ENCODE peak calls at places on chromosomes 4 and X, in four cellular contexts. O is IMR-90, B is right lobe of liver, R is lower leg skin. F is an unnamed sample.
A peak's percentile ranks its signal among the peaks of the same experiment; 100 is the strongest.

GRCh38 chr4:183287309-183287659 is 32.8 kb downstream of the CLDN22 start:
- DNase-seq in O (no peak), B (no peak), R (no peak), F (no peak)

GRCh38 chr4:38621004-38621684 is 42.9 kb upstream of the KLF3 start:
- DNase-seq in O (peak; percentile 87), B (no peak), R (no peak), F (no peak)

GRCh38 chr4:82739292-82740190 is 59.1 kb downstream of the SCD5 start:
- DNase-seq in O (peak; percentile 40), B (peak; percentile 85), R (peak; percentile 91), F (peak; percentile 70)

GRCh38 chrX:39196192-39197102 is 395.2 kb downstream of the MID1IP1 start:
- DNase-seq in O (peak; percentile 2), B (no peak), R (no peak), F (peak; percentile 12)

GRCh38 chrX:134949271-134949670 is 41.5 kb upstream of the SMIM10 start:
- DNase-seq in O (peak; percentile 62), B (no peak), R (no peak), F (no peak)

GRCh38 chr4:89316931-89317366 is 9.3 kb upstream of the GPRIN3 start:
- DNase-seq in O (peak; percentile 16), B (no peak), R (no peak), F (no peak)

GRCh38 chr4:22477794-22478182 is 38.1 kb downstream of the ADGRA3 start:
- DNase-seq in O (no peak), B (no peak), R (no peak), F (no peak)

GRCh38 chr4:3522651-3523050 is 9.6 kb downstream of the LRPAP1 start:
- DNase-seq in O (no peak), B (no peak), R (peak; percentile 67), F (no peak)

GRCh38 chr4:126957555-126958440 is 675.0 kb upstream of the INTU start:
- DNase-seq in O (peak; percentile 52), B (no peak), R (no peak), F (no peak)

GRCh38 chr4:89492476-89493110 is 185.0 kb upstream of the GPRIN3 start:
- DNase-seq in O (peak; percentile 92), B (no peak), R (no peak), F (no peak)

GRCh38 chr4:132085105-132085504 is 1064.0 kb upstream of the PCDH10 start:
- DNase-seq in O (no peak), B (no peak), R (no peak), F (no peak)

GRCh38 chrX:135340827-135341226 is 31.5 kb downstream of the ETDC start:
- DNase-seq in O (peak; percentile 65), B (no peak), R (no peak), F (no peak)

GRCh38 chr4:88242144-88242543 is 42.2 kb downstream of the PPM1K start:
- DNase-seq in O (no peak), B (no peak), R (no peak), F (no peak)

GRCh38 chrX:43860646-43861370 is 21.4 kb downstream of the MAOB start:
- DNase-seq in O (peak; percentile 1), B (no peak), R (no peak), F (no peak)

GRCh38 chr4:61828960-61829359 is 628.8 kb downstream of the ADGRL3 start:
- DNase-seq in O (no peak), B (no peak), R (no peak), F (no peak)

GRCh38 chr4:82421796-82422560 is 8.3 kb downstream of the HNRNPDL start:
- DNase-seq in O (no peak), B (no peak), R (no peak), F (no peak)

GRCh38 chr4:21885241-21885640 is 63.3 kb downstream of the KCNIP4 start:
- DNase-seq in O (peak; percentile 42), B (no peak), R (no peak), F (no peak)

GRCh38 chrX:41276661-41277506 is 57.1 kb upstream of the DDX3X start:
- DNase-seq in O (no peak), B (no peak), R (no peak), F (no peak)

GRCh38 chr4:137804906-137805511 is 272.7 kb upstream of the PCDH18 start:
- DNase-seq in O (no peak), B (no peak), R (no peak), F (no peak)

GRCh38 chr4:110411599-110412011 is 64.3 kb upstream of the ENPEP start:
- DNase-seq in O (no peak), B (no peak), R (no peak), F (no peak)

GRCh38 chr4:156829194-156829593 is 142.4 kb downstream of the PDGFC start:
- DNase-seq in O (peak; percentile 29), B (no peak), R (no peak), F (no peak)

GRCh38 chr4:183610613-183611012 is 48.4 kb downstream of the RWDD4 start:
- DNase-seq in O (peak; percentile 25), B (no peak), R (no peak), F (no peak)

GRCh38 chrX:1355131-1355799 is 18.7 kb downstream of the IL3RA start:
- DNase-seq in O (no peak), B (no peak), R (no peak), F (no peak)

GRCh38 chr4:129113919-129114318 is 18.0 kb downstream of the C4orf33 start:
- DNase-seq in O (no peak), B (no peak), R (no peak), F (no peak)

GRCh38 chr4:119774840-119775239 is 146.2 kb upstream of the PDE5A start:
- DNase-seq in O (no peak), B (no peak), R (no peak), F (no peak)

GRCh38 chrX:40130207-40130606 is 32.4 kb upstream of the BCOR start:
- DNase-seq in O (peak; percentile 70), B (no peak), R (no peak), F (no peak)

GRCh38 chr4:24188459-24188858 is 298.6 kb upstream of the PPARGC1A start:
- DNase-seq in O (no peak), B (no peak), R (no peak), F (no peak)

GRCh38 chrX:130896816-130897508 is 6.0 kb downstream of the ENOX2 start:
- DNase-seq in O (peak; percentile 29), B (no peak), R (no peak), F (no peak)

GRCh38 chr4:152024881-152025280 is 264.1 kb upstream of the GATB start:
- DNase-seq in O (no peak), B (no peak), R (no peak), F (no peak)

GRCh38 chrX:106726485-106727437 is at the start of gene RNF128:
- DNase-seq in O (peak; percentile 26), B (peak; percentile 86), R (no peak), F (no peak)
- TF ChIP-seq POLR2A in O (no peak), B (peak; percentile 79), R (no peak), F (no peak)

GRCh38 chrX:13330446-13330845 is 10.6 kb upstream of the ATXN3L start:
- DNase-seq in O (no peak), B (no peak), R (no peak), F (no peak)

GRCh38 chrX:13323241-13323640 is 3.4 kb upstream of the ATXN3L start:
- DNase-seq in O (no peak), B (no peak), R (no peak), F (no peak)

GRCh38 chrX:13327666-13328065 is 7.8 kb upstream of the ATXN3L start:
- DNase-seq in O (no peak), B (no peak), R (no peak), F (no peak)
- TF ChIP-seq POLR2A in O (no peak), B (no peak), R (no peak), F (no peak)

GRCh38 chrX:148466292-148466691 is 34.1 kb upstream of the AFF2 start:
- DNase-seq in O (no peak), B (no peak), R (no peak), F (no peak)

GRCh38 chrX:148470324-148470723 is 30.1 kb upstream of the AFF2 start:
- DNase-seq in O (no peak), B (no peak), R (no peak), F (no peak)
- TF ChIP-seq POLR2A in O (no peak), B (no peak), R (no peak), F (no peak)

DNA sequence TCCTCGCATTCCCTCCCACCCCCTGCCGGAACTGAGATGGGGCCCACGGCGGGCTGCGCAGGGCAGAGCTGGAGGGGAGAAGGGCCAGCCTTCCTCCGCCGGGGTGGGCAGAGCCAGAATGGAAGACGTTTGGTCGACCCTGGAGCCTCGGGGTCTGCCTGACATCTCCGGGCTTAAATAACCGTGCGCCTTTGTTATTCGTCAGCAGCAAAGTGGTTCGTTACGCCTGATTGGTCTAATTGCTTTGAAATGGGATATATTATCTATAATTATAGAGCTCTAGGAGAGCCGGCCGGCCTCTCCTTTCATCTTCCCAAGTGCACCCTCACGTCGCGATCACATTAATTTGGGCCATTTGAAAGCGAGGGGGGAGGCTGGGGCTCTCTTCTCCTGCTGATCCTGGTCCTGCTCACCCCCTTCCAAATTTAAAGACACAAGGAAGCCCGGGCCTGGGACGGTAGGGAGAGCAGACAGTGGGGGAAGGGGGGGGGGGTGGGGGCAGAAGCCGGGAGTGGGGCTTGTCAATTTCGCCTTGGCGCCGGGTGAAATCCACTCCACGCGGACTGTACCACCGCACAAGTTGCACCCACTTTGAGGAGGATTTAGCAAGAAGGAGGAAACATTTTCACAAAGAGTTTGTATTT is 4.7 kb upstream of the MSX1 start:
- DNase-seq in O (no peak), B (no peak), R (no peak), F (no peak)
- TF ChIP-seq POLR2A in O (no peak), B (no peak), R (no peak), F (no peak)

GRCh38 chrX:119682019-119682989 is 10.7 kb downstream of the SEPTIN6 start:
- DNase-seq in O (no peak), B (no peak), R (no peak), F (no peak)
- TF ChIP-seq POLR2A in O (no peak), B (no peak), R (no peak), F (no peak)

GRCh38 chrX:48737213-48737938 is 24.2 kb upstream of the GLOD5 start:
- DNase-seq in O (peak; percentile 97), B (peak; percentile 94), R (peak; percentile 97), F (peak; percentile 64)
- TF ChIP-seq POLR2A in O (peak; percentile 50), B (peak; percentile 69), R (peak; percentile 41), F (peak; percentile 82)

GRCh38 chr4:139502312-139502946 is 48.5 kb downstream of the RAB33B start:
- DNase-seq in O (no peak), B (no peak), R (no peak), F (no peak)
- TF ChIP-seq POLR2A in O (no peak), B (no peak), R (no peak), F (no peak)

DNA sequence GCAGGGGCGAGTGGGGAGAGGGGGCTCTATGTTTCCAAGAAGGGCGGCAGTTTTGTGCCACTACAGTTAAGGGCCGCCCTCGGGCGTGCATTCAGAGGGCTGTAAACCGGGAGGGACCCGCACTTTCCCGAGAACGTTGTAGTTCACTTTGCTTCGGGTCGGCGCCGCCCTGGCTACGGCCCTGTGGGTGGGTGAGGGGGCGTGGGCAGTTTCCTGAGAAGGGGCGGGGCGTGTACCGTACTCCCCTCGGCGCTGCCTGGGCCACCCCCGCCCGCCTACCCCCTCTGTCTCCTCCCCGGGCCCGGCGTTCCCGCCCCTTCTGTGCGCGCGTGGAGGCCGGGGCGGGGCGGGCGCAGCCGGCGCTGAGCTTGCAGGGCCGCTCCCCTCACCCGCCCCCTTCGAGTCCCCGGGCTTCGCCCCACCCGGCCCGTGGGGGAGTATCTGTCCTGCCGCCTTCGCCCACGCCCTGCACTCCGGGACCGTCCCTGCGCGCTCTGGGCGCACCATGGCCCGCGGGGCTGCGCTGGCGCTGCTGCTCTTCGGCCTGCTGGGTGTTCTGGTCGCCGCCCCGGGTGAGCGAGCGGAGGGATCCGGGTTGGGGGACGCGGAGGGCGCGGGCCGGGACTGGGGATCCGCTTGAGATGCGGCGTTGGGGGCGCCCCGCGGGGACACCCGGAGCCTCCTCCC is at the start of gene CD99:
- DNase-seq in O (peak; percentile 78), B (peak; percentile 96), R (peak; percentile 98), F (peak; percentile 92)
- TF ChIP-seq POLR2A in O (peak; percentile 39), B (peak; percentile 43), R (no peak), F (no peak)